ENCODE peak calls at places on chromosome 6, in eight cellular contexts. One of them, this sample, is unnamed.

GRCh38 chr6:70118670-70119069 is 184.2 kb downstream of the COL9A1 start:
- DNase-seq in left lung: no peak
- DNase-seq in cardiac muscle cell: no peak
- DNase-seq in psoas muscle: no peak
- DNase-seq in right lobe of liver: no peak
- DNase-seq in heart right ventricle: no peak
- DNase-seq in neural progenitor cell: no peak
- DNase-seq in ovary: no peak
- DNase-seq in this sample: no peak

GRCh38 chr6:16472349-16473069 is 234.1 kb downstream of the GMPR start:
- DNase-seq in ovary: no peak
- DNase-seq in psoas muscle: no peak
- DNase-seq in heart right ventricle: no peak
- DNase-seq in right lobe of liver: no peak
- DNase-seq in cardiac muscle cell: peak; percentile 74
- DNase-seq in left lung: no peak
- DNase-seq in neural progenitor cell: no peak
- DNase-seq in this sample: no peak

GRCh38 chr6:121592261-121592935 is 157.0 kb downstream of the GJA1 start:
- DNase-seq in heart right ventricle: no peak
- DNase-seq in ovary: no peak
- DNase-seq in left lung: no peak
- DNase-seq in cardiac muscle cell: no peak
- DNase-seq in right lobe of liver: no peak
- DNase-seq in neural progenitor cell: no peak
- DNase-seq in psoas muscle: no peak
- DNase-seq in this sample: no peak

GRCh38 chr6:26312096-26312463 is 52.9 kb upstream of the BTN3A2 start:
- DNase-seq in ovary: no peak
- DNase-seq in right lobe of liver: no peak
- DNase-seq in cardiac muscle cell: peak; percentile 31
- DNase-seq in neural progenitor cell: no peak
- DNase-seq in psoas muscle: no peak
- DNase-seq in heart right ventricle: no peak
- DNase-seq in left lung: no peak
- DNase-seq in this sample: no peak

GRCh38 chr6:62328607-62329006 is 42.6 kb upstream of the KHDRBS2 start:
- DNase-seq in neural progenitor cell: no peak
- DNase-seq in right lobe of liver: no peak
- DNase-seq in psoas muscle: no peak
- DNase-seq in heart right ventricle: no peak
- DNase-seq in ovary: no peak
- DNase-seq in left lung: no peak
- DNase-seq in cardiac muscle cell: no peak
- DNase-seq in this sample: no peak

GRCh38 chr6:36301781-36302180 is 31.9 kb downstream of the PNPLA1 start:
- DNase-seq in neural progenitor cell: no peak
- DNase-seq in left lung: no peak
- DNase-seq in cardiac muscle cell: no peak
- DNase-seq in heart right ventricle: no peak
- DNase-seq in psoas muscle: no peak
- DNase-seq in ovary: no peak
- DNase-seq in right lobe of liver: no peak
- DNase-seq in this sample: no peak

GRCh38 chr6:44237021-44237812 is 9.7 kb upstream of the HSP90AB1 start:
- DNase-seq in left lung: peak; percentile 94
- DNase-seq in neural progenitor cell: peak; percentile 79
- DNase-seq in right lobe of liver: peak; percentile 93
- DNase-seq in psoas muscle: peak; percentile 96
- DNase-seq in heart right ventricle: peak; percentile 91
- DNase-seq in cardiac muscle cell: peak; percentile 90
- DNase-seq in ovary: peak; percentile 88
- DNase-seq in this sample: peak; percentile 99

GRCh38 chr6:14211596-14211961 is 94.0 kb downstream of the CD83 start:
- DNase-seq in neural progenitor cell: peak; percentile 95
- DNase-seq in ovary: peak; percentile 53
- DNase-seq in right lobe of liver: peak; percentile 65
- DNase-seq in psoas muscle: peak; percentile 65
- DNase-seq in left lung: peak; percentile 43
- DNase-seq in heart right ventricle: peak; percentile 71
- DNase-seq in cardiac muscle cell: peak; percentile 61
- DNase-seq in this sample: no peak

GRCh38 chr6:166567107-166567506 is 19.4 kb downstream of the RAMACL start:
- DNase-seq in cardiac muscle cell: peak; percentile 95
- DNase-seq in right lobe of liver: no peak
- DNase-seq in ovary: no peak
- DNase-seq in heart right ventricle: no peak
- DNase-seq in left lung: no peak
- DNase-seq in neural progenitor cell: no peak
- DNase-seq in psoas muscle: peak; percentile 80
- DNase-seq in this sample: peak; percentile 53

GRCh38 chr6:155212616-155213380 is 51.0 kb upstream of the CLDN20 start:
- DNase-seq in cardiac muscle cell: no peak
- DNase-seq in left lung: no peak
- DNase-seq in right lobe of liver: no peak
- DNase-seq in heart right ventricle: no peak
- DNase-seq in psoas muscle: no peak
- DNase-seq in neural progenitor cell: no peak
- DNase-seq in ovary: no peak
- DNase-seq in this sample: no peak

GRCh38 chr6:147699637-147700036 is 191.1 kb downstream of the SAMD5 start:
- DNase-seq in left lung: no peak
- DNase-seq in neural progenitor cell: no peak
- DNase-seq in heart right ventricle: no peak
- DNase-seq in right lobe of liver: no peak
- DNase-seq in psoas muscle: no peak
- DNase-seq in cardiac muscle cell: peak; percentile 20
- DNase-seq in ovary: no peak
- DNase-seq in this sample: no peak

GRCh38 chr6:128696651-128697391 is 176.4 kb upstream of the PTPRK start:
- DNase-seq in right lobe of liver: no peak
- DNase-seq in neural progenitor cell: no peak
- DNase-seq in ovary: no peak
- DNase-seq in left lung: no peak
- DNase-seq in cardiac muscle cell: peak; percentile 19
- DNase-seq in heart right ventricle: no peak
- DNase-seq in psoas muscle: no peak
- DNase-seq in this sample: no peak

GRCh38 chr6:12032783-12033573 is 20.9 kb downstream of the HIVEP1 start:
- DNase-seq in ovary: no peak
- DNase-seq in heart right ventricle: no peak
- DNase-seq in psoas muscle: no peak
- DNase-seq in cardiac muscle cell: no peak
- DNase-seq in right lobe of liver: no peak
- DNase-seq in neural progenitor cell: no peak
- DNase-seq in left lung: no peak
- DNase-seq in this sample: no peak

GRCh38 chr6:155079985-155080452 is 84.9 kb downstream of the TIAM2 start:
- DNase-seq in psoas muscle: no peak
- DNase-seq in ovary: no peak
- DNase-seq in neural progenitor cell: no peak
- DNase-seq in cardiac muscle cell: no peak
- DNase-seq in right lobe of liver: no peak
- DNase-seq in heart right ventricle: no peak
- DNase-seq in left lung: no peak
- DNase-seq in this sample: no peak

GRCh38 chr6:125821825-125822281 is 31.1 kb downstream of the NCOA7 start:
- DNase-seq in neural progenitor cell: no peak
- DNase-seq in heart right ventricle: no peak
- DNase-seq in ovary: no peak
- DNase-seq in left lung: no peak
- DNase-seq in psoas muscle: no peak
- DNase-seq in right lobe of liver: no peak
- DNase-seq in cardiac muscle cell: no peak
- DNase-seq in this sample: no peak

GRCh38 chr6:72944660-72945059 is 280.6 kb downstream of the KHDC1L start:
- DNase-seq in cardiac muscle cell: no peak
- DNase-seq in ovary: no peak
- DNase-seq in heart right ventricle: no peak
- DNase-seq in right lobe of liver: no peak
- DNase-seq in psoas muscle: no peak
- DNase-seq in neural progenitor cell: no peak
- DNase-seq in left lung: no peak
- DNase-seq in this sample: no peak

GRCh38 chr6:150008588-150008987 is 16.7 kb downstream of the RAET1L start:
- DNase-seq in right lobe of liver: no peak
- DNase-seq in neural progenitor cell: no peak
- DNase-seq in cardiac muscle cell: no peak
- DNase-seq in psoas muscle: no peak
- DNase-seq in heart right ventricle: no peak
- DNase-seq in ovary: no peak
- DNase-seq in left lung: no peak
- DNase-seq in this sample: peak; percentile 71

GRCh38 chr6:4139272-4139671 is 3.9 kb upstream of the ECI2 start:
- DNase-seq in heart right ventricle: no peak
- DNase-seq in ovary: no peak
- DNase-seq in psoas muscle: no peak
- DNase-seq in cardiac muscle cell: peak; percentile 37
- DNase-seq in left lung: no peak
- DNase-seq in neural progenitor cell: no peak
- DNase-seq in right lobe of liver: no peak
- DNase-seq in this sample: no peak

GRCh38 chr6:87139236-87139635 is 16.1 kb upstream of the ZNF292 start:
- DNase-seq in psoas muscle: no peak
- DNase-seq in right lobe of liver: no peak
- DNase-seq in ovary: no peak
- DNase-seq in left lung: no peak
- DNase-seq in neural progenitor cell: peak; percentile 53
- DNase-seq in cardiac muscle cell: peak; percentile 61
- DNase-seq in heart right ventricle: peak; percentile 18
- DNase-seq in this sample: no peak

GRCh38 chr6:127343753-127344659 is 597 bp upstream of the ECHDC1 start:
- DNase-seq in psoas muscle: no peak
- DNase-seq in cardiac muscle cell: peak; percentile 54
- DNase-seq in ovary: no peak
- DNase-seq in heart right ventricle: no peak
- DNase-seq in neural progenitor cell: peak; percentile 28
- DNase-seq in right lobe of liver: no peak
- DNase-seq in left lung: no peak
- DNase-seq in this sample: no peak

GRCh38 chr6:74657033-74657432 is 548.8 kb downstream of the COL12A1 start:
- DNase-seq in psoas muscle: no peak
- DNase-seq in neural progenitor cell: no peak
- DNase-seq in left lung: no peak
- DNase-seq in cardiac muscle cell: no peak
- DNase-seq in heart right ventricle: no peak
- DNase-seq in right lobe of liver: no peak
- DNase-seq in ovary: no peak
- DNase-seq in this sample: no peak

GRCh38 chr6:47631248-47632196 is 66.9 kb upstream of the ADGRF4 start:
- DNase-seq in right lobe of liver: no peak
- DNase-seq in left lung: no peak
- DNase-seq in neural progenitor cell: peak; percentile 50
- DNase-seq in ovary: no peak
- DNase-seq in psoas muscle: no peak
- DNase-seq in heart right ventricle: no peak
- DNase-seq in cardiac muscle cell: peak; percentile 70
- DNase-seq in this sample: no peak

GRCh38 chr6:105993341-105993740 is 92.8 kb upstream of the PRDM1 start:
- DNase-seq in cardiac muscle cell: no peak
- DNase-seq in right lobe of liver: no peak
- DNase-seq in ovary: no peak
- DNase-seq in psoas muscle: no peak
- DNase-seq in neural progenitor cell: peak; percentile 53
- DNase-seq in left lung: no peak
- DNase-seq in heart right ventricle: no peak
- DNase-seq in this sample: no peak

GRCh38 chr6:45630801-45631200 is 253.1 kb upstream of the SUPT3H start:
- DNase-seq in neural progenitor cell: no peak
- DNase-seq in right lobe of liver: no peak
- DNase-seq in psoas muscle: no peak
- DNase-seq in ovary: no peak
- DNase-seq in heart right ventricle: no peak
- DNase-seq in left lung: no peak
- DNase-seq in cardiac muscle cell: no peak
- DNase-seq in this sample: no peak

GRCh38 chr6:57259064-57259463 is 37.0 kb upstream of the RAB23 start:
- DNase-seq in ovary: no peak
- DNase-seq in heart right ventricle: no peak
- DNase-seq in cardiac muscle cell: no peak
- DNase-seq in left lung: no peak
- DNase-seq in right lobe of liver: no peak
- DNase-seq in psoas muscle: no peak
- DNase-seq in neural progenitor cell: no peak
- DNase-seq in this sample: no peak
- H3K27ac ChIP-seq in ovary: peak overlapping the region; percentile 86
- H3K27ac ChIP-seq in heart right ventricle: peak overlapping the region; percentile 70
- H3K27ac ChIP-seq in cardiac muscle cell: no peak overlapping the region
- H3K27ac ChIP-seq in left lung: no peak overlapping the region
- H3K27ac ChIP-seq in right lobe of liver: no peak overlapping the region
- H3K27ac ChIP-seq in psoas muscle: no peak overlapping the region
- H3K27ac ChIP-seq in neural progenitor cell: no peak overlapping the region
- H3K27ac ChIP-seq in this sample: peak overlapping the region; percentile 80

GRCh38 chr6:90184334-90185298 is 112.0 kb downstream of the BACH2 start:
- DNase-seq in heart right ventricle: no peak
- DNase-seq in ovary: no peak
- DNase-seq in left lung: no peak
- DNase-seq in psoas muscle: no peak
- DNase-seq in cardiac muscle cell: peak; percentile 22
- DNase-seq in right lobe of liver: no peak
- DNase-seq in neural progenitor cell: no peak
- DNase-seq in this sample: no peak
- TF ChIP-seq CTCF in heart right ventricle: no peak
- TF ChIP-seq CTCF in ovary: no peak
- TF ChIP-seq CTCF in left lung: no peak
- TF ChIP-seq CTCF in psoas muscle: no peak
- TF ChIP-seq CTCF in cardiac muscle cell: no peak
- TF ChIP-seq CTCF in right lobe of liver: no peak
- TF ChIP-seq CTCF in neural progenitor cell: no peak
- TF ChIP-seq CTCF in this sample: no peak

DNA sequence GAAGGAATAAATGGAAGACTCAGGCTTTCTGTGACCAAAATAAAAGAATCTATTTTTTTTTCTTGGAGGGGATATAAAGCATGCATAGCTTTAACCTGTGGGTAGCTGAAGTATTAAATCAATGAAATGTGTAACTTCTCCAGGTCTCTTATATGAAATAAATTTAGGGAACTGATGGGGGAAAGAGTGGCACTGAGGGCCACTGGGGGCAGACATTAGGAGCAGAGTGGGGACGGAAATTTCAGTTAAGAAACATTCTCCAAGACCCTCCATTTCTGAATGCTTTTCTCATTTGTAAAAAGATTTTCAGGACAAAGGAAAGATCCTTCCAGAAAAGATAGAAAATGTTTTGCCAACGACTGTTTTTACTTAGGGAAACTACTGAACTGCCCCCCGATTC is 131.0 kb downstream of the GPX5 start:
- DNase-seq in psoas muscle: no peak
- DNase-seq in cardiac muscle cell: no peak
- DNase-seq in left lung: no peak
- DNase-seq in right lobe of liver: no peak
- DNase-seq in ovary: no peak
- DNase-seq in neural progenitor cell: no peak
- DNase-seq in heart right ventricle: no peak
- DNase-seq in this sample: no peak
- H3K4me3 ChIP-seq in psoas muscle: no peak overlapping the region
- H3K4me3 ChIP-seq in cardiac muscle cell: no peak overlapping the region
- H3K4me3 ChIP-seq in left lung: no peak overlapping the region
- H3K4me3 ChIP-seq in right lobe of liver: no peak overlapping the region
- H3K4me3 ChIP-seq in ovary: no peak overlapping the region
- H3K4me3 ChIP-seq in neural progenitor cell: peak overlapping the region; percentile 93
- H3K4me3 ChIP-seq in heart right ventricle: no peak overlapping the region
- H3K4me3 ChIP-seq in this sample: no peak overlapping the region

DNA sequence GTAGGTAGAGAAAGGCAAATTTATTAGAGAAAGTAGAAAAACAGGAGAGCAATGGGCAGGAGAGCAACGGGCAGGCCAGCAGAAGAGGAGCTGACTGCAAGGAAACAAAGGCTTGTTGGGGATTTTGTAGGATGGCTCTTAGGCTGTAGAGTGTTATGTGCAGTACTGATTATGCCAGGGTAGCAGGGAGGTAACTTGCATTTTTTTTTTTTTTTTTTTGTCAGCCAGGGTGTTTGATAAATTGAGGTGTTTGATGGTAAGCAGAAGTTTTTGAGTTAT is 36.2 kb upstream of the IER3 start:
- DNase-seq in psoas muscle: no peak
- DNase-seq in heart right ventricle: no peak
- DNase-seq in neural progenitor cell: no peak
- DNase-seq in ovary: no peak
- DNase-seq in cardiac muscle cell: no peak
- DNase-seq in left lung: no peak
- DNase-seq in right lobe of liver: no peak
- DNase-seq in this sample: no peak
- H3K27ac ChIP-seq in psoas muscle: peak overlapping the region; percentile 84
- H3K27ac ChIP-seq in heart right ventricle: peak overlapping the region; percentile 97
- H3K27ac ChIP-seq in neural progenitor cell: no peak overlapping the region
- H3K27ac ChIP-seq in ovary: peak overlapping the region; percentile 96
- H3K27ac ChIP-seq in cardiac muscle cell: no peak overlapping the region
- H3K27ac ChIP-seq in left lung: no peak overlapping the region
- H3K27ac ChIP-seq in right lobe of liver: peak overlapping the region; percentile 53
- H3K27ac ChIP-seq in this sample: peak overlapping the region; percentile 93

This sample was measured in coronary artery.